ENCODE peak calls at places on chromosomes 1 and 21, in ten cellular contexts. C, G, N, A, R, T, H, S, V and D are unnamed samples.
A peak's percentile ranks its signal among the peaks of the same experiment; 100 is the strongest.

GRCh38 chr1:1665815-1666251 is 7.0 kb upstream of the CDK11B start:
- DNase-seq in R (no peak), A (peak; percentile 30), T (no peak), G (peak; percentile 63), S (no peak), H (no peak), V (no peak), N (peak; percentile 44), C (peak; percentile 11), D (peak; percentile 30)

GRCh38 chr1:106924360-106924759 is 132.1 kb upstream of the PRMT6 start:
- DNase-seq in S (no peak), H (no peak), C (peak; percentile 37), G (no peak), T (no peak), R (no peak), V (no peak), A (no peak), N (peak; percentile 93), D (no peak)

GRCh38 chr1:3817821-3818597 is 21.7 kb upstream of the LRRC47 start:
- DNase-seq in R (peak; percentile 14), C (no peak), N (no peak), T (no peak), G (peak; percentile 42), H (no peak), V (no peak), A (no peak), S (no peak), D (no peak)

GRCh38 chr1:111234866-111235265 is 7.4 kb downstream of the CHI3L2 start:
- DNase-seq in R (no peak), H (no peak), C (no peak), G (no peak), A (no peak), T (no peak), S (no peak), V (no peak), N (no peak), D (no peak)

GRCh38 chr1:98035587-98035986 is 114.8 kb upstream of the DPYD start:
- DNase-seq in S (no peak), V (no peak), H (no peak), G (no peak), T (no peak), A (no peak), N (no peak), C (no peak), R (no peak), D (no peak)

GRCh38 chr1:192157067-192157466 is 1.2 kb upstream of the RGS18 start:
- DNase-seq in H (no peak), V (no peak), T (no peak), G (no peak), A (no peak), S (no peak), N (no peak), R (no peak), C (no peak), D (no peak)

GRCh38 chr1:85463666-85464496 is 1.1 kb downstream of the DDAH1 start:
- DNase-seq in N (peak; percentile 11), H (peak; percentile 21), C (peak; percentile 15), A (no peak), V (no peak), S (no peak), R (no peak), T (no peak), G (no peak), D (no peak)

GRCh38 chr1:153752561-153753195 is 22.5 kb upstream of the SLC27A3 start:
- DNase-seq in R (no peak), N (no peak), S (no peak), C (no peak), H (no peak), V (peak; percentile 93), G (no peak), A (no peak), T (no peak), D (no peak)

GRCh38 chr1:240027059-240027462 is 64.6 kb upstream of the FMN2 start:
- DNase-seq in S (no peak), G (no peak), A (no peak), R (no peak), H (peak; percentile 71), N (peak; percentile 57), T (no peak), V (no peak), C (peak; percentile 24), D (no peak)

GRCh38 chr21:45502006-45502345 is 40.3 kb downstream of the SLC19A1 start:
- DNase-seq in H (no peak), C (no peak), T (no peak), V (no peak), A (peak; percentile 27), S (peak; percentile 47), G (peak; percentile 48), N (no peak), R (peak; percentile 15), D (no peak)

GRCh38 chr1:71196685-71197084 is 115.8 kb upstream of the ZRANB2 start:
- DNase-seq in C (no peak), A (no peak), S (no peak), V (no peak), T (no peak), G (no peak), H (peak; percentile 28), N (no peak), R (no peak), D (no peak)

GRCh38 chr21:36111238-36111637 is 23.6 kb upstream of the CBR3 start:
- DNase-seq in H (no peak), A (peak; percentile 42), N (no peak), T (no peak), C (no peak), V (no peak), S (no peak), G (no peak), R (no peak), D (no peak)

GRCh38 chr1:209086486-209087192 is 496.9 kb upstream of the CAMK1G start:
- DNase-seq in N (no peak), A (no peak), H (no peak), S (no peak), T (no peak), V (no peak), G (no peak), R (no peak), C (no peak), D (no peak)

GRCh38 chr1:100443739-100444571 is 91.6 kb downstream of the CDC14A start:
- DNase-seq in N (peak; percentile 38), S (no peak), H (no peak), C (no peak), T (no peak), G (no peak), V (no peak), R (no peak), A (no peak), D (no peak)

GRCh38 chr1:8395433-8395866 is 77.5 kb downstream of the SLC45A1 start:
- DNase-seq in A (no peak), G (no peak), S (no peak), C (no peak), R (no peak), N (no peak), T (no peak), H (no peak), V (no peak), D (no peak)

GRCh38 chr1:112686835-112687234 is 12.4 kb downstream of the MOV10 start:
- DNase-seq in G (no peak), S (no peak), H (no peak), A (no peak), R (no peak), V (no peak), N (peak; percentile 45), T (no peak), C (no peak), D (no peak)

GRCh38 chr1:182704677-182705076 is 20.3 kb upstream of the RGS8 start:
- DNase-seq in A (no peak), R (no peak), N (no peak), G (no peak), H (no peak), T (no peak), V (no peak), S (no peak), C (no peak), D (no peak)

GRCh38 chr21:42607525-42608102 is 45.8 kb upstream of the PDE9A start:
- DNase-seq in C (no peak), G (no peak), S (no peak), T (no peak), H (no peak), V (no peak), A (no peak), N (no peak), R (no peak), D (no peak)

GRCh38 chr1:31746687-31747086 is 17.5 kb downstream of the ADGRB2 start:
- DNase-seq in S (no peak), V (no peak), A (no peak), R (no peak), T (no peak), G (no peak), N (peak; percentile 48), H (no peak), C (no peak), D (no peak)
- H3K4me1 ChIP-seq in S (no peaks in the 10 kb centered on the region), V (no peaks in the 10 kb centered on the region), A (no peaks in the 10 kb centered on the region), R (peaks cover 7% of the 10 kb centered on the region), T (no peaks in the 10 kb centered on the region), G (no peaks in the 10 kb centered on the region), N (peaks cover 5% of the 10 kb centered on the region), H (no peaks in the 10 kb centered on the region), C (peaks cover 19% of the 10 kb centered on the region), D (peaks cover 24% of the 10 kb centered on the region)

DNA sequence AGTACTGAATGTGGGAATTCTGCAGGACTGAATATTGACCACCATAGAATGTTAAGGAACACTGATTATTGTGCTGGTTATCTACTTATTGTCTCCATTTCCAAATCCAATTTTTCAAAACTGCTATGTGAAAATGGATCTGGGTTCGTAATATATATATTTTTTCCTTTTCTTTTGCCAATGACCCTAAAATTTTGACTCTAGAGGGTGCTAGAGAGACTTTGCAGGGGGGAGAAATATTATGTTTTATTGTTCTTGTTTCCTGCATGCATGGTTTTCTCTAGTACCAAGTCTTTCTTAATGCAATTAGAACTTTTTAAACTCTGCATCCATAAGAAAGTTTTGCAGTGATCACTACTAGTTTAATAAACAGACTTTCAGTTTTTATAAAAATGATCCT is 1256.9 kb downstream of the BRINP3 start:
- DNase-seq in G (no peak), C (no peak), S (no peak), H (no peak), N (no peak), A (no peak), T (no peak), V (no peak), R (no peak), D (no peak)
- H3K4me1 ChIP-seq in G (no peaks in the 10 kb centered on the region), C (no peaks in the 10 kb centered on the region), S (no peaks in the 10 kb centered on the region), H (no peaks in the 10 kb centered on the region), N (no peaks in the 10 kb centered on the region), A (no peaks in the 10 kb centered on the region), T (no peaks in the 10 kb centered on the region), V (no peaks in the 10 kb centered on the region), R (no peaks in the 10 kb centered on the region), D (no peaks in the 10 kb centered on the region)

DNA sequence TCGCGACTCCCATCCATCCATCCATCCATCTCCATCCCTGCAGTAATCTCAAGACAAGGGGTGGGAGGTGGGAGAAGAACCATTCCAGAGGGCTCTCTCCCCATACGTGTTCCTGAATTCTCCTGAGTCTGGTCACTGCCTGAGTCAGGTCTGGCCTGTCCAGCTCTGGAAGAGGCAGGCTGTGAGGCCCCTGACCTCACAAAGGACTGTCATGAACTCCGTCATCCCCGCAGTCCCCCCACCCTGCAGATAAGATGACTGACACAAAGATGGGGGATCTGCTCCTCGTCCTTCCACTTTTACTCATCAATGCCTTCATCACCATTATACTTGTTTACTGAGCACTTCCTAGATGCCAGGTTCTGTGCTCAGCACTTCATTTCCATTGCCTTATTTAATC is 1.6 kb upstream of the MAP7D1 start:
- DNase-seq in C (no peak), S (no peak), R (no peak), T (no peak), A (no peak), H (no peak), V (no peak), G (no peak), N (no peak), D (no peak)
- H3K4me1 ChIP-seq in C (peaks cover 38% of the 10 kb centered on the region), S (peaks cover 34% of the 10 kb centered on the region), R (peaks cover 12% of the 10 kb centered on the region), T (peaks cover 47% of the 10 kb centered on the region), A (peaks cover 43% of the 10 kb centered on the region), H (peaks cover 42% of the 10 kb centered on the region), V (peaks cover 29% of the 10 kb centered on the region), G (peaks cover 10% of the 10 kb centered on the region), N (peaks cover 20% of the 10 kb centered on the region), D (peaks cover 73% of the 10 kb centered on the region)

GRCh38 chr1:25616932-25617625 is 488 bp downstream of the MAN1C1 start:
- DNase-seq in R (no peak), T (no peak), H (peak; percentile 20), C (no peak), N (no peak), S (no peak), V (no peak), A (no peak), G (no peak), D (no peak)
- H3K4me1 ChIP-seq in R (peaks cover 16% of the 10 kb centered on the region), T (peaks cover 16% of the 10 kb centered on the region), H (peaks cover 17% of the 10 kb centered on the region), C (peaks cover 15% of the 10 kb centered on the region), N (peaks cover 11% of the 10 kb centered on the region), S (no peaks in the 10 kb centered on the region), V (peaks cover 15% of the 10 kb centered on the region), A (peaks cover 5% of the 10 kb centered on the region), G (no peaks in the 10 kb centered on the region), D (peaks cover 55% of the 10 kb centered on the region)